ENCODE peak calls at places on chromosomes 2 and 18, in five cellular contexts. W is neural progenitor cell; Y is aorta; H is CD4-positive, CD25-positive, alpha-beta regulatory T cell; T is H9. X is an unnamed sample. For H3K27me3 and H3K9me3, the result is how much of the 10 kb centered on the place peaks cover.

GRCh38 chr2:218799990-218800389 is 18.0 kb downstream of the CYP27A1 start:
- DNase-seq in W (peak), Y (no peak), H (no peak), T (no peak), X (no peak)

GRCh38 chr18:48975817-48976649 is 25.3 kb upstream of the SMAD7 start:
- DNase-seq in W (peak), Y (peak), H (peak), T (no peak), X (peak)

GRCh38 chr2:238024986-238025385 is 35.8 kb upstream of the SCLY start:
- DNase-seq in W (no peak), Y (no peak), H (peak), T (no peak), X (no peak)

GRCh38 chr2:45409677-45410076 is 201.4 kb downstream of the SRBD1 start:
- DNase-seq in W (no peak), Y (no peak), H (no peak), T (no peak), X (no peak)

GRCh38 chr2:42850016-42850805 is 57.8 kb upstream of the HAAO start:
- DNase-seq in W (no peak), Y (no peak), H (no peak), T (no peak), X (no peak)

GRCh38 chr18:31042068-31042390 is 513 bp downstream of the DSC3 start:
- DNase-seq in W (no peak), Y (no peak), H (no peak), T (no peak), X (no peak)

GRCh38 chr2:121626777-121627524 is 22.3 kb downstream of the CLASP1 start:
- DNase-seq in W (no peak), Y (no peak), H (no peak), T (no peak), X (no peak)

GRCh38 chr2:224982910-224983688 is 59.2 kb downstream of the DOCK10 start:
- DNase-seq in W (no peak), Y (peak), H (peak), T (no peak), X (peak)

DNA sequence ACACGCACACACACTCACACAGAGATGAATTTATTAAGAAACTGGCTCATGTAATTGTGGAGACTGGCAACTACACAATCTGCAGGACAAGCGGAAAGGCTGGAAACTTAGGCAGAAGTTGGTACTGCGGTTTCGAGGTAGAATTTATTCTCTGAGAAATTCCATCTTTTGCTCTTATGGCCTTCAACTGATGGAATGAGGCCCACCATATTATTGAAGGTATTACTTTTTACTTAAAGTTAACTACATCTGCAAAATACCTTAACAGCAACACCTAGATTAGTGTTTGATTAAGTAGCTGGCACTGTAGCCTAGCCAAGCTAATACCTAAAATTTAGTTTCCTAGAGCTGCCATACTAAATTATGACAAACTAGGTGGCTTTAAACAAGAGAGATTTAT is 384.0 kb upstream of the UBE2E3 start:
- DNase-seq in W (no peak), Y (no peak), H (no peak), T (no peak), X (no peak)
- H3K27ac ChIP-seq in W (no peak), Y (no peak), H (no peak), T (no peak), X (no peak)

GRCh38 chr18:69088971-69089370 is 291.1 kb downstream of the CCDC102B start:
- DNase-seq in W (no peak), Y (no peak), H (no peak), T (no peak), X (no peak)
- H3K27me3 ChIP-seq in W (under half), Y (under half), H (under half), T (under half), X (under half)

GRCh38 chr18:6341303-6341702 is 73.4 kb downstream of the L3MBTL4 start:
- DNase-seq in W (no peak), Y (no peak), H (no peak), T (no peak), X (no peak)
- H3K9me3 ChIP-seq in W (under half), Y (under half), H (under half), T (under half), X (under half)

GRCh38 chr2:191845248-191845715 is 1.6 kb downstream of the CAVIN2 start:
- DNase-seq in W (peak), Y (no peak), H (no peak), T (peak), X (no peak)

GRCh38 chr2:191847764-191848163 is 876 bp upstream of the CAVIN2 start:
- DNase-seq in W (no peak), Y (no peak), H (no peak), T (no peak), X (no peak)

GRCh38 chr2:191846787-191847620 is at the start of gene CAVIN2:
- DNase-seq in W (peak), Y (peak), H (no peak), T (no peak), X (no peak)

GRCh38 chr2:191845876-191846786 is 757 bp downstream of the CAVIN2 start:
- DNase-seq in W (no peak), Y (no peak), H (no peak), T (no peak), X (no peak)

DNA sequence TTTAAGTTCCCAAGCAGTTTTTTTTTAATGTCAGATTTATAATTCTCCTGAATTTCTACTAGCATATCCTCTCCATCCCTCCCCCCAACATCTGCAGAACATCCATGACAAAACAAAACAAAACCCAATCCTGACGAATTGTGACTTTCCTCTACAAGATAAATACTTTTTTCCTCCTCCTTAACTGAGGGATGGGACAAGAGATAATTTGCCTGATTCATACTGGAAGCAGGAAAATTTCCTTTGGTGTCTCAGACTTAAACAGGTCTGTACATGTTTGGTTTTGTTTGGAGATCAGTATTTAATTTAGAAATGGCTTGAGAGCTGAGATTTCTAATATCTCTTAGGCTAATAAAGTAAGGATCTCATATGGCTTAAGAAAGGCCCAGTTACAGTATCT is 2.2 kb downstream of the CAVIN2 start:
- DNase-seq in W (no peak), Y (no peak), H (no peak), T (no peak), X (no peak)
- H3K27ac ChIP-seq in W (no peak), Y (no peak), H (no peak), T (no peak), X (no peak)

DNA sequence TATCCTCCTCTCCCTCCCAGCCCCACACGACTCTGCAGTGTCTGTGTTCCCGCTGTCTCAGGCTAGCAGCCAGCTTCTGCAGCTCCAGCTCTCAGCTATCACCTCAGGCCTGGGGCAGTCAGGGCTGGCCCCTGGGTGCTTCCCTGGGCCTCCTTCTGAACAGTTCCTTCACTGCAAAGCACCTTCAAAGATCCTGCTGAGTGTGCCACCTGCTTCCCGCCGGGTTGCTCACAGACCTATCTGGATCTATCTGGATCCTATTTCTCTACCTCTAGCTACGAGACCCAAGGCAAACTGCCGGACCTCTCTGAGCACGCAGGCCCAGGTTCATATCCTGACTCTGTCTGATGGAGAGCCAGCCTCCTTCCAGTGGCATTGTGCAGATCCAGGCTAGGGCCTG is 9.4 kb downstream of the CIB4 start:
- DNase-seq in W (no peak), Y (no peak), H (no peak), T (no peak), X (no peak)
- H3K27me3 ChIP-seq in W (under half), Y (under half), H (under half), T (under half), X (under half)

GRCh38 chr2:2567776-2568175 is 236.7 kb upstream of the MYT1L start:
- DNase-seq in W (no peak), Y (no peak), H (no peak), T (no peak), X (no peak)

GRCh38 chr2:2568411-2568810 is 237.3 kb upstream of the MYT1L start:
- DNase-seq in W (no peak), Y (no peak), H (no peak), T (no peak), X (no peak)

GRCh38 chr2:2565671-2566070 is 234.6 kb upstream of the MYT1L start:
- DNase-seq in W (no peak), Y (no peak), H (no peak), T (no peak), X (no peak)

GRCh38 chr2:2564300-2565085 is 233.4 kb upstream of the MYT1L start:
- DNase-seq in W (peak), Y (no peak), H (no peak), T (peak), X (no peak)

GRCh38 chr2:2566396-2567323 is 235.6 kb upstream of the MYT1L start:
- DNase-seq in W (no peak), Y (no peak), H (no peak), T (no peak), X (no peak)
- H3K9me3 ChIP-seq in W (under half), Y (under half), H (under half), T (under half), X (under half)

DNA sequence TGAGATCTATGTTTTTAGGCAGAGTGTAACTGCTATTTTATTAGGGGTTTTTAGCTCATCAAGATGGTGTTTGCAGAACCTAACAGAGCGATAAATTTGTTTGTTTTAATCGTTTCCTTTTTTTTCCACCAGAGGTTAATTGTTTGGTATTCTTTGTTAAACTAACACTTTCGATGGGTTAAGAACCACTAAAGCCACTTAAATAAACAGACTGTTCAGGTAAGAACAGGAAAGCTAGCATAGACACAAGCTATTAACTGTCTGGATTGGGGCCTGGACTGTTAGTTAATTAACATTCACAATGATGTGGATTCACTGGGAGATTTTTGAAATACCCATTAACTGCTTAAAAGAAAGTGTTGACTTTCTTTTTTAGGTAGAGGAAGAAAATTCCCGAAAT is 209.0 kb upstream of the COPS8 start:
- DNase-seq in W (no peak), Y (no peak), H (no peak), T (no peak), X (no peak)
- H3K27ac ChIP-seq in W (no peak), Y (no peak), H (no peak), T (no peak), X (no peak)

GRCh38 chr2:60354713-60355112 is 198.7 kb downstream of the BCL11A start:
- DNase-seq in W (no peak), Y (no peak), H (no peak), T (no peak), X (no peak)
- H3K27me3 ChIP-seq in W (under half), Y (under half), H (under half), T (under half), X (under half)

GRCh38 chr2:47594656-47595055 is 188.3 kb upstream of the MSH6 start:
- DNase-seq in W (no peak), Y (no peak), H (no peak), T (no peak), X (no peak)
- H3K9me3 ChIP-seq in W (under half), Y (under half), H (under half), T (under half), X (under half)

DNA sequence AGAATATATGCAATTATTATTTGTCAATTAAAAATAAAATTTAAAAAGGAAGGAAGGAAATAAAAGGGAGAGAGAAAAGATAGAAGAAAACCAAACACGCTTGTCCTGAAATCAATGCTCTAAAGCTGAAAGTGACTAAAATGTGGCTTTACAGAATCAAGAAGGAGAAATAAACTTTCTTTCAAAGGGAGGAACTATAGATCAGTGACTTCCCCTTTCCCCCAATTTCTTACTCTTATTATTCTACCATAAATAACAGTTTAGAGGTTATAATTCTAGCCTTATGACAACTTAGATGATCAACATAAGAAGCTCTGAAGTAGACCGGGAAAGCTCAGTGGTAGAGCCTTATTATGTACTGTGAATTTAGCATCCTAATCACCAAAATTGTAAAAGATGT is 122.5 kb downstream of the ARHGAP15 start:
- DNase-seq in W (no peak), Y (no peak), H (no peak), T (no peak), X (no peak)
- H3K27ac ChIP-seq in W (no peak), Y (no peak), H (peak), T (no peak), X (peak)

X was measured in naive thymus-derived CD4-positive, alpha-beta T cell.